ENCODE peak calls at places on chromosomes 11 and 22, in ten cellular contexts. W is A549, M is ovary, N is sigmoid colon, H is transverse colon, Q is HepG2, S is suprapubic skin, Y is tibial nerve, K is stomach, P is H1. O is an unnamed sample.
A peak's percentile ranks its signal among the peaks of the same experiment; 100 is the strongest.

GRCh38 chr22:30079952-30080533 is at the start of gene HORMAD2:
- DNase-seq in W (no peak), M (no peak), N (no peak), H (peak; percentile 31), Q (no peak), S (no peak), Y (no peak), K (no peak), P (peak; percentile 87), O (no peak)

GRCh38 chr11:11582261-11582701 is 39.5 kb downstream of the GALNT18 start:
- DNase-seq in W (no peak), M (no peak), N (no peak), H (no peak), Q (no peak), S (no peak), Y (no peak), K (no peak), P (no peak), O (no peak)

GRCh38 chr11:20661850-20662249 is 7.5 kb upstream of the NELL1 start:
- DNase-seq in W (no peak), M (no peak), N (no peak), H (no peak), Q (no peak), S (no peak), Y (no peak), K (no peak), P (no peak), O (no peak)

GRCh38 chr22:50199836-50200332 is 927 bp upstream of the SELENOO start:
- DNase-seq in W (no peak), M (no peak), N (no peak), H (no peak), Q (no peak), S (no peak), Y (no peak), K (peak; percentile 33), P (no peak), O (no peak)

GRCh38 chr11:128872094-128872493 is 5.0 kb upstream of the KCNJ1 start:
- DNase-seq in W (no peak), M (no peak), N (no peak), H (no peak), Q (no peak), S (no peak), Y (no peak), K (no peak), P (no peak), O (no peak)

GRCh38 chr11:91394073-91394717 is 830.4 kb upstream of the FAT3 start:
- DNase-seq in W (no peak), M (no peak), N (no peak), H (no peak), Q (peak; percentile 6), S (no peak), Y (no peak), K (no peak), P (no peak), O (no peak)

GRCh38 chr11:47607380-47607779 is 13.2 kb upstream of the C1QTNF4 start:
- DNase-seq in W (no peak), M (no peak), N (no peak), H (no peak), Q (no peak), S (peak; percentile 80), Y (peak; percentile 44), K (no peak), P (no peak), O (no peak)

GRCh38 chr11:7511405-7511804 is 2.4 kb upstream of the PPFIBP2 start:
- DNase-seq in W (no peak), M (peak; percentile 33), N (peak; percentile 82), H (peak; percentile 53), Q (peak; percentile 15), S (no peak), Y (peak; percentile 66), K (peak; percentile 80), P (no peak), O (no peak)

GRCh38 chr11:100080401-100080800 is 606.7 kb upstream of the ARHGAP42 start:
- DNase-seq in W (no peak), M (no peak), N (no peak), H (no peak), Q (no peak), S (no peak), Y (no peak), K (no peak), P (no peak), O (no peak)

GRCh38 chr11:15805726-15806125 is 550.6 kb downstream of the SOX6 start:
- DNase-seq in W (no peak), M (no peak), N (no peak), H (no peak), Q (no peak), S (no peak), Y (no peak), K (no peak), P (no peak), O (no peak)

GRCh38 chr22:47784991-47785390 is 1022.5 kb downstream of the TBC1D22A start:
- DNase-seq in W (no peak), M (no peak), N (no peak), H (no peak), Q (no peak), S (peak; percentile 67), Y (no peak), K (no peak), P (no peak), O (peak; percentile 53)

GRCh38 chr22:47783433-47784366 is 1021.2 kb downstream of the TBC1D22A start:
- DNase-seq in W (no peak), M (no peak), N (no peak), H (no peak), Q (no peak), S (no peak), Y (no peak), K (no peak), P (no peak), O (peak; percentile 62)

GRCh38 chr22:47782461-47783075 is 1020.1 kb downstream of the TBC1D22A start:
- DNase-seq in W (no peak), M (no peak), N (no peak), H (no peak), Q (no peak), S (no peak), Y (no peak), K (no peak), P (no peak), O (peak; percentile 55)

GRCh38 chr22:47786650-47787290 is 1024.3 kb downstream of the TBC1D22A start:
- DNase-seq in W (no peak), M (no peak), N (no peak), H (no peak), Q (no peak), S (peak; percentile 69), Y (no peak), K (no peak), P (no peak), O (no peak)

GRCh38 chr22:47784367-47784983 is 1022.0 kb downstream of the TBC1D22A start:
- DNase-seq in W (no peak), M (no peak), N (no peak), H (no peak), Q (no peak), S (no peak), Y (no peak), K (no peak), P (no peak), O (peak; percentile 75)
- TF ChIP-seq EP300 in W (no peak), M (no peak), N (no peak), H (no peak), Q (no peak), S (no peak), Y (no peak), K (no peak), P (no peak), O (no peak)

GRCh38 chr22:48717076-48717810 is 1110.4 kb downstream of the BRD1 start:
- DNase-seq in W (no peak), M (no peak), N (peak; percentile 28), H (no peak), Q (no peak), S (no peak), Y (no peak), K (no peak), P (no peak), O (no peak)
- TF ChIP-seq EP300 in W (no peak), M (no peak), N (no peak), H (no peak), Q (no peak), S (no peak), Y (no peak), K (no peak), P (no peak), O (no peak)

GRCh38 chr11:34840736-34841386 is 75.3 kb downstream of the APIP start:
- DNase-seq in W (no peak), M (no peak), N (no peak), H (peak; percentile 58), Q (peak; percentile 57), S (no peak), Y (no peak), K (peak; percentile 28), P (no peak), O (peak; percentile 60)
- TF ChIP-seq EP300 in W (no peak), M (no peak), N (no peak), H (no peak), Q (no peak), S (no peak), Y (no peak), K (no peak), P (no peak), O (no peak)

GRCh38 chr11:70142171-70142875 is 60.8 kb upstream of the FADD start:
- DNase-seq in W (peak; percentile 51), M (no peak), N (no peak), H (no peak), Q (no peak), S (no peak), Y (no peak), K (peak; percentile 30), P (no peak), O (no peak)

GRCh38 chr11:70141490-70142014 is 61.5 kb upstream of the FADD start:
- DNase-seq in W (no peak), M (no peak), N (no peak), H (no peak), Q (no peak), S (no peak), Y (no peak), K (no peak), P (peak; percentile 17), O (no peak)

GRCh38 chr11:70140859-70141489 is 62.1 kb upstream of the FADD start:
- DNase-seq in W (no peak), M (no peak), N (no peak), H (no peak), Q (no peak), S (no peak), Y (no peak), K (no peak), P (no peak), O (no peak)

GRCh38 chr11:70138403-70138802 is 60.3 kb downstream of the ANO1 start:
- DNase-seq in W (no peak), M (no peak), N (no peak), H (no peak), Q (no peak), S (no peak), Y (no peak), K (no peak), P (no peak), O (no peak)

DNA sequence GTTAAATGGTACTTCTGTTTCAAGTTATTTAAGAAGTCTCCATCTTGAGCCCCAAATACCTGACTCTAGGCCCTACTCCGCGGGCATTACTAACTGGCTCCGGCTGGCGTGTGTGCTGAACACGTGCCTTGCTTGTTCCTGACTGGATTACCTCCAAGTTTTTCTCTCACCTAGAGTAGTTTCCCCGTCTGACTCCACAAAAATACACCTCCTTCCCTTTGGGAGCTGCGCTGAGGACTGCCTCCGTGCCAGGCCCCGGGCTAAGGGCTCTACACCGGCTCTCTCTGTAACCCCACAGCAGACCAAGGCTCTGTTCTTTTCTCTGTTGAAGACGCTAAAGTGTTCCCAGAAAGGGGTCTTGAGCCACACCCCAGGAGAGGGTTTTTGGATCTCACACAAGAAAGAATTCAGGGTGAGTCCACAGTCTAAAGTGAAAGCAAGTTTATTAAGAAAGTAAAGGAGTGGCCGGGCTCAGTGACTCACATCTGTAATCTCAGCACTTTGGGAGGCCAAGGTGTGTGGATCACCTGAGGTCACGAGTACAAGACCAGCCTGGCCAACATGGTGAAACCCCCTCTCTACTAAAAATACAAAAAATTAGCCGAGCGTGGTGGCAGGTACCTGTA is 61.8 kb downstream of the ANO1 start:
- DNase-seq in W (no peak), M (no peak), N (no peak), H (no peak), Q (no peak), S (no peak), Y (no peak), K (peak; percentile 71), P (no peak), O (no peak)
- TF ChIP-seq EP300 in W (no peak), M (no peak), N (no peak), H (no peak), Q (no peak), S (no peak), Y (no peak), K (no peak), P (no peak), O (no peak)

O was measured in esophagus muscularis mucosa.